ENCODE peak calls at places on chromosomes 6 and 20, in seven cellular contexts. M is OCI-LY7; Y is cardiac muscle cell; V is Panc1; N is coronary artery; L is naive thymus-derived CD4-positive, alpha-beta T cell; R is IMR-90. J is an unnamed sample.

GRCh38 chr20:9024596-9024995 is 44.3 kb upstream of the PLCB4 start:
- DNase-seq in V (no peak), N (no peak), L (no peak), R (no peak), M (no peak), Y (no peak), J (no peak)

GRCh38 chr20:56630506-56631317 is 1.6 kb downstream of the TFAP2C start:
- DNase-seq in V (no peak), L (no peak), Y (peak), N (no peak), R (no peak), M (no peak), J (no peak)

GRCh38 chr6:21710908-21711627 is 117.5 kb downstream of the SOX4 start:
- DNase-seq in R (no peak), V (no peak), Y (no peak), L (no peak), M (no peak), N (no peak), J (no peak)

GRCh38 chr6:3455490-3456394 is 1.1 kb downstream of the SLC22A23 start:
- DNase-seq in N (no peak), L (peak), V (no peak), Y (peak), R (no peak), M (no peak), J (no peak)

GRCh38 chr6:58113960-58114359 is 796.5 kb downstream of the PRIM2 start:
- DNase-seq in Y (no peak), L (no peak), V (no peak), N (no peak), M (no peak), R (no peak), J (no peak)

GRCh38 chr20:4180355-4180754 is 165.0 kb upstream of the RNF24 start:
- DNase-seq in N (no peak), Y (no peak), M (no peak), R (no peak), V (no peak), L (no peak), J (no peak)

GRCh38 chr20:61680096-61680495 is 385.6 kb downstream of the TAF4 start:
- DNase-seq in N (no peak), Y (no peak), M (no peak), V (no peak), L (no peak), R (no peak), J (no peak)

GRCh38 chr6:37576336-37576737 is 76.6 kb upstream of the CCDC167 start:
- DNase-seq in L (no peak), M (no peak), V (peak), N (no peak), R (peak), Y (no peak), J (no peak)

GRCh38 chr6:158744986-158745430 is 74.2 kb downstream of the EZR start:
- DNase-seq in M (no peak), N (no peak), R (no peak), L (no peak), V (no peak), Y (peak), J (no peak)

GRCh38 chr6:30730611-30731435 is 10.7 kb downstream of the TUBB start:
- DNase-seq in V (no peak), L (peak), R (peak), N (no peak), M (peak), Y (peak), J (peak)

GRCh38 chr6:42451146-42451594 is 556 bp downstream of the TRERF1 start:
- DNase-seq in N (no peak), V (peak), R (no peak), M (no peak), L (no peak), Y (no peak), J (no peak)

GRCh38 chr6:44668391-44668930 is 281.0 kb downstream of the CDC5L start:
- DNase-seq in L (no peak), V (no peak), M (no peak), N (peak), Y (no peak), R (no peak), J (no peak)
- H3K27ac ChIP-seq in L (no peak), V (no peak), M (no peak), N (no peak), Y (no peak), R (no peak), J (no peak)

DNA sequence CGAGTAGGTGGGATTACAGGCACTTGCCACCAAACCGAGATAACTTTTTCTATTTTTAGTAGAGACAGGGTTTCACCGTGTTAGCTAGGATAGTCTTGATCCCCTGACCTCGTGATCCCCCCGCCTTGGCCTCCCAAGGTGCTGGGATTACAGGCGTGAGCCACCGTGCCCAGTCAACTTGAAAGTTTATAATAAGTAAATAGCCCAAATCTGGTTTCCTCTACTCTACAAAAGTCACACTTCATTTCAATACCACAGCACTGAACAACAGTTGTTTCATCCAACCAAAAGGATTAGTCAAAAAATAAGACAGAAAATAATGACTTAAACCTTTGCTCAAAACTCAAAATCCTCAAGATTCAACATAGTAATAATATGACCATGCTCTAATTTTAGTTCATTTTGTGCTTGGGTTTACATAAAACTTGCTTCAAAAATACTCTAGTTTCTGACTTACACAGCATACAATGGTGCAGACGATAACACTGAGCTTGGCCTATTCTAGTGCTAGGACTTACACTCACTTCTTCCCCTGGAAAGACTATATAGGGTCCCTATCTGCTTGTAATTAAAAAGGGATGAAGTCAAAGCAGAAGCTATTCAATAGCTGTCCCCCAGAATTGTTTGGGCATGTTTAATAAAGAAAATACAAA is 56.7 kb downstream of the NT5E start:
- DNase-seq in V (no peak), M (no peak), R (no peak), N (no peak), L (no peak), Y (no peak), J (no peak)
- H3K4me3 ChIP-seq in V (no peak), M (no peak), R (no peak), N (no peak), L (no peak), Y (no peak), J (no peak)

GRCh38 chr6:126880926-126881325 is 237.5 kb upstream of the RSPO3 start:
- DNase-seq in L (no peak), R (no peak), N (no peak), M (no peak), Y (no peak), V (no peak), J (no peak)
- H3K27ac ChIP-seq in L (no peak), R (no peak), N (no peak), M (no peak), Y (no peak), V (no peak), J (no peak)

GRCh38 chr6:95094751-95095150 is 482.6 kb upstream of the MANEA start:
- DNase-seq in N (no peak), V (peak), M (no peak), L (no peak), R (peak), Y (no peak), J (no peak)

GRCh38 chr6:95095271-95095670 is 482.1 kb upstream of the MANEA start:
- DNase-seq in N (no peak), M (no peak), R (peak), V (no peak), L (no peak), Y (no peak), J (no peak)

GRCh38 chr6:95095855-95096254 is 481.5 kb upstream of the MANEA start:
- DNase-seq in N (no peak), M (no peak), Y (no peak), L (no peak), R (no peak), V (no peak), J (no peak)

GRCh38 chr6:95093154-95093553 is 484.2 kb upstream of the MANEA start:
- DNase-seq in M (no peak), N (no peak), R (peak), L (no peak), Y (no peak), V (no peak), J (no peak)

DNA sequence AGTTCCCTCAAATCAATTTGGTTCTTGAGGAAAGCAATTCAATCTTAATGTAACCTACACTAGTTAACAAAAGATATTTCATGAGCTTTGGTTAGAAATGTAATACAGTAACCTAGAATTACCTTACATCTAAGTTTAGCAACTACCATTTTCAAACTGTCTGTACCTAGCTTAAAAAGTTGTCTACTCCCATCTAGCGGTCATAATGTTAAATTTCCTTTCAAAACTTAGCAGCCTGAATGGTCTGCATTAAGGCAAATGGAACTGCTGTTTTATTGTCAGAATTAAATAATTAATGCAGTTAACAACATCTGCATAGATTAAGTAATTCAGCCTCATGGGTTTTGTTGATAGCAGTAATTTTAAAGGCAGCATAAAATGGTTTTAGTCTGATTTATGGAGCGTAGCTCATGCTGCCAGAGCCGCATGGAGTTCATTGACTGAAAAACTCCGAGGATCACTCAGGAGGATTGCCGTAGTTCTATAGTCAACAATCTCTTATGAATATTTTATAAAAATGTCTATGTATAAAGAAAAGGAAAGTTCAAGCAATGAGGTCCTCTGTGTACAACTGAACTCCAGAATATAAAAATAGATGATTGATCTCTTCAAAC is 485.4 kb upstream of the MANEA start:
- DNase-seq in R (peak), V (no peak), M (peak), Y (peak), L (no peak), N (no peak), J (no peak)
- H3K4me3 ChIP-seq in R (no peak), V (no peak), M (no peak), Y (no peak), L (no peak), N (no peak), J (no peak)

J was measured in left ventricle myocardium inferior.